ENCODE peak calls at places on chromosomes 12 and 14, in six cellular contexts. One of them, this sample, is unnamed.
A peak's percentile ranks its signal among the peaks of the same experiment; 100 is the strongest.

GRCh38 chr12:47231456-47231855 is 151.7 kb upstream of the AMIGO2 start:
- DNase-seq in neural crest cell: no peak
- DNase-seq in nephron progenitor cell: no peak
- DNase-seq in astrocyte: peak; percentile 6
- DNase-seq in GM12865: no peak
- DNase-seq in fibroblast of villous mesenchyme: peak; percentile 81
- DNase-seq in this sample: no peak

GRCh38 chr12:94595152-94595551 is 55.2 kb downstream of the TMCC3 start:
- DNase-seq in neural crest cell: no peak
- DNase-seq in nephron progenitor cell: no peak
- DNase-seq in astrocyte: peak; percentile 42
- DNase-seq in GM12865: no peak
- DNase-seq in fibroblast of villous mesenchyme: no peak
- DNase-seq in this sample: no peak

GRCh38 chr14:90517431-90517841 is 120.6 kb downstream of the CALM1 start:
- DNase-seq in neural crest cell: no peak
- DNase-seq in nephron progenitor cell: no peak
- DNase-seq in astrocyte: no peak
- DNase-seq in GM12865: no peak
- DNase-seq in fibroblast of villous mesenchyme: no peak
- DNase-seq in this sample: no peak

GRCh38 chr14:100543471-100544455 is 43.5 kb downstream of the BEGAIN start:
- DNase-seq in neural crest cell: no peak
- DNase-seq in nephron progenitor cell: no peak
- DNase-seq in astrocyte: no peak
- DNase-seq in GM12865: no peak
- DNase-seq in fibroblast of villous mesenchyme: no peak
- DNase-seq in this sample: no peak

GRCh38 chr12:26631846-26632245 is 201.1 kb downstream of the ITPR2 start:
- DNase-seq in neural crest cell: no peak
- DNase-seq in nephron progenitor cell: no peak
- DNase-seq in astrocyte: peak; percentile 73
- DNase-seq in GM12865: no peak
- DNase-seq in fibroblast of villous mesenchyme: no peak
- DNase-seq in this sample: no peak

GRCh38 chr14:105602243-105602750 is 75.9 kb downstream of the TMEM121 start:
- DNase-seq in neural crest cell: no peak
- DNase-seq in nephron progenitor cell: no peak
- DNase-seq in astrocyte: no peak
- DNase-seq in GM12865: no peak
- DNase-seq in fibroblast of villous mesenchyme: no peak
- DNase-seq in this sample: no peak

GRCh38 chr12:46919666-46920065 is 93.9 kb upstream of the SLC38A4 start:
- DNase-seq in neural crest cell: no peak
- DNase-seq in nephron progenitor cell: no peak
- DNase-seq in astrocyte: peak; percentile 27
- DNase-seq in GM12865: no peak
- DNase-seq in fibroblast of villous mesenchyme: no peak
- DNase-seq in this sample: no peak

GRCh38 chr14:68715032-68715924 is 77.6 kb downstream of the ZFP36L1 start:
- DNase-seq in neural crest cell: no peak
- DNase-seq in nephron progenitor cell: no peak
- DNase-seq in astrocyte: peak; percentile 46
- DNase-seq in GM12865: no peak
- DNase-seq in fibroblast of villous mesenchyme: peak; percentile 79
- DNase-seq in this sample: no peak

GRCh38 chr14:84864582-84865271 is 665.2 kb upstream of the FLRT2 start:
- DNase-seq in neural crest cell: no peak
- DNase-seq in nephron progenitor cell: no peak
- DNase-seq in astrocyte: no peak
- DNase-seq in GM12865: no peak
- DNase-seq in fibroblast of villous mesenchyme: no peak
- DNase-seq in this sample: no peak

GRCh38 chr12:97764700-97765099 is 302.1 kb downstream of the RMST start:
- DNase-seq in neural crest cell: no peak
- DNase-seq in nephron progenitor cell: no peak
- DNase-seq in astrocyte: no peak
- DNase-seq in GM12865: no peak
- DNase-seq in fibroblast of villous mesenchyme: no peak
- DNase-seq in this sample: no peak

GRCh38 chr14:95040723-95041476 is 116.4 kb downstream of the DICER1 start:
- DNase-seq in neural crest cell: no peak
- DNase-seq in nephron progenitor cell: no peak
- DNase-seq in astrocyte: no peak
- DNase-seq in GM12865: no peak
- DNase-seq in fibroblast of villous mesenchyme: peak; percentile 12
- DNase-seq in this sample: no peak

GRCh38 chr14:50928002-50928635 is 16.2 kb downstream of the PYGL start:
- DNase-seq in neural crest cell: no peak
- DNase-seq in nephron progenitor cell: no peak
- DNase-seq in astrocyte: peak; percentile 98
- DNase-seq in GM12865: peak; percentile 36
- DNase-seq in fibroblast of villous mesenchyme: peak; percentile 53
- DNase-seq in this sample: no peak

GRCh38 chr12:49537231-49537708 is 1.6 kb upstream of the KCNH3 start:
- DNase-seq in neural crest cell: no peak
- DNase-seq in nephron progenitor cell: no peak
- DNase-seq in astrocyte: no peak
- DNase-seq in GM12865: no peak
- DNase-seq in fibroblast of villous mesenchyme: no peak
- DNase-seq in this sample: no peak

GRCh38 chr12:122811777-122812176 is 23.5 kb upstream of the HIP1R start:
- DNase-seq in neural crest cell: no peak
- DNase-seq in nephron progenitor cell: no peak
- DNase-seq in astrocyte: no peak
- DNase-seq in GM12865: no peak
- DNase-seq in fibroblast of villous mesenchyme: no peak
- DNase-seq in this sample: no peak

GRCh38 chr14:104950021-104950420 is 25.3 kb downstream of the PLD4 start:
- DNase-seq in neural crest cell: no peak
- DNase-seq in nephron progenitor cell: no peak
- DNase-seq in astrocyte: no peak
- DNase-seq in GM12865: no peak
- DNase-seq in fibroblast of villous mesenchyme: no peak
- DNase-seq in this sample: no peak

GRCh38 chr14:21054123-21054767 is 3.4 kb upstream of the RNASE8 start:
- DNase-seq in neural crest cell: no peak
- DNase-seq in nephron progenitor cell: no peak
- DNase-seq in astrocyte: no peak
- DNase-seq in GM12865: no peak
- DNase-seq in fibroblast of villous mesenchyme: no peak
- DNase-seq in this sample: no peak

GRCh38 chr12:44465139-44465538 is 411.0 kb downstream of the NELL2 start:
- DNase-seq in neural crest cell: no peak
- DNase-seq in nephron progenitor cell: no peak
- DNase-seq in astrocyte: no peak
- DNase-seq in GM12865: no peak
- DNase-seq in fibroblast of villous mesenchyme: no peak
- DNase-seq in this sample: no peak

GRCh38 chr12:49706351-49707126 is 666 bp downstream of the FMNL3 start:
- DNase-seq in neural crest cell: peak; percentile 41
- DNase-seq in nephron progenitor cell: peak; percentile 56
- DNase-seq in astrocyte: peak; percentile 20
- DNase-seq in GM12865: no peak
- DNase-seq in fibroblast of villous mesenchyme: peak; percentile 50
- DNase-seq in this sample: peak; percentile 57

GRCh38 chr14:88748288-88748687 is 44.5 kb downstream of the EML5 start:
- DNase-seq in neural crest cell: no peak
- DNase-seq in nephron progenitor cell: no peak
- DNase-seq in astrocyte: no peak
- DNase-seq in GM12865: no peak
- DNase-seq in fibroblast of villous mesenchyme: no peak
- DNase-seq in this sample: no peak

GRCh38 chr12:110249716-110250225 is 31.3 kb upstream of the ATP2A2 start:
- DNase-seq in neural crest cell: no peak
- DNase-seq in nephron progenitor cell: no peak
- DNase-seq in astrocyte: no peak
- DNase-seq in GM12865: no peak
- DNase-seq in fibroblast of villous mesenchyme: no peak
- DNase-seq in this sample: no peak

GRCh38 chr12:106106129-106106566 is 32.6 kb downstream of the NUAK1 start:
- DNase-seq in neural crest cell: no peak
- DNase-seq in nephron progenitor cell: no peak
- DNase-seq in astrocyte: no peak
- DNase-seq in GM12865: no peak
- DNase-seq in fibroblast of villous mesenchyme: no peak
- DNase-seq in this sample: no peak

GRCh38 chr12:88472775-88473174 is 107.5 kb downstream of the KITLG start:
- DNase-seq in neural crest cell: no peak
- DNase-seq in nephron progenitor cell: no peak
- DNase-seq in astrocyte: peak; percentile 84
- DNase-seq in GM12865: no peak
- DNase-seq in fibroblast of villous mesenchyme: no peak
- DNase-seq in this sample: no peak

GRCh38 chr12:67630373-67631088 is 18.0 kb upstream of the DYRK2 start:
- DNase-seq in neural crest cell: no peak
- DNase-seq in nephron progenitor cell: peak; percentile 6
- DNase-seq in astrocyte: no peak
- DNase-seq in GM12865: peak; percentile 85
- DNase-seq in fibroblast of villous mesenchyme: no peak
- DNase-seq in this sample: peak; percentile 42

GRCh38 chr14:36556811-36557433 is 25.5 kb downstream of the NKX2-8 start:
- DNase-seq in neural crest cell: peak; percentile 20
- DNase-seq in nephron progenitor cell: peak; percentile 41
- DNase-seq in astrocyte: no peak
- DNase-seq in GM12865: peak; percentile 20
- DNase-seq in fibroblast of villous mesenchyme: peak; percentile 12
- DNase-seq in this sample: peak; percentile 47

GRCh38 chr12:86663691-86664090 is 407.5 kb upstream of the MGAT4C start:
- DNase-seq in neural crest cell: no peak
- DNase-seq in nephron progenitor cell: no peak
- DNase-seq in astrocyte: peak; percentile 11
- DNase-seq in GM12865: no peak
- DNase-seq in fibroblast of villous mesenchyme: peak; percentile 9
- DNase-seq in this sample: no peak

GRCh38 chr12:92928431-92928961 is 599 bp downstream of the EEA1 start:
- DNase-seq in neural crest cell: peak; percentile 9
- DNase-seq in nephron progenitor cell: no peak
- DNase-seq in astrocyte: no peak
- DNase-seq in GM12865: peak; percentile 49
- DNase-seq in fibroblast of villous mesenchyme: no peak
- DNase-seq in this sample: no peak

DNA sequence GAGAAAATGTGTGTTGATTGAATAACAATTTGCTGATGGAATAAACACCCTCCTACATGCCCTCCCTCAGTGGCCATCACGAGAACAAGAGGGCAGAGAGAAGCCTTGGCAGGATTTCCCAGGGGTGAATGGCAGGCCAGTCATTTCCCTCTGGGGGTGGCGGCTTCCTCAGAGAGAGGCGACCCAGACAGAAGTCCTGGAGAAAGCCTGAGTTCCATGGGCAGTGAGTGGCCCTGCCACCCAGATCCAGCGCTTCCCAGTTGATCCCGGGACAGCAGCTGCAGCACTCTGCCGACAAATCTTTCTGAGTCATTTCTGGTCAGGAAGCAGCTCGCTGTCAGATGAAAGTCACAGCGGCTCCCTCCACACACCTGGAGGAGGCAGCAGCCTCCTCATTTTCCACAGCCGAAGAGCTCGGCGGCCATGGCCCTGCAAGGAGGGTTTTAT is 123.0 kb downstream of the SCARB1 start:
- DNase-seq in neural crest cell: no peak
- DNase-seq in nephron progenitor cell: no peak
- DNase-seq in astrocyte: peak; percentile 64
- DNase-seq in GM12865: peak; percentile 21
- DNase-seq in fibroblast of villous mesenchyme: peak; percentile 51
- DNase-seq in this sample: no peak
- TF ChIP-seq CTCF in neural crest cell: no peak
- TF ChIP-seq CTCF in nephron progenitor cell: no peak
- TF ChIP-seq CTCF in astrocyte: no peak
- TF ChIP-seq CTCF in GM12865: no peak
- TF ChIP-seq CTCF in fibroblast of villous mesenchyme: no peak
- TF ChIP-seq CTCF in this sample: no peak

GRCh38 chr12:61758661-61759060 is 501.5 kb upstream of the USP15 start:
- DNase-seq in neural crest cell: no peak
- DNase-seq in nephron progenitor cell: no peak
- DNase-seq in astrocyte: no peak
- DNase-seq in GM12865: no peak
- DNase-seq in fibroblast of villous mesenchyme: peak; percentile 13
- DNase-seq in this sample: no peak
- TF ChIP-seq CTCF in neural crest cell: no peak
- TF ChIP-seq CTCF in nephron progenitor cell: no peak
- TF ChIP-seq CTCF in astrocyte: no peak
- TF ChIP-seq CTCF in GM12865: no peak
- TF ChIP-seq CTCF in fibroblast of villous mesenchyme: no peak
- TF ChIP-seq CTCF in this sample: no peak

GRCh38 chr12:738712-739111 is 13.7 kb upstream of the WNK1 start:
- DNase-seq in neural crest cell: no peak
- DNase-seq in nephron progenitor cell: no peak
- DNase-seq in astrocyte: no peak
- DNase-seq in GM12865: no peak
- DNase-seq in fibroblast of villous mesenchyme: no peak
- DNase-seq in this sample: no peak

GRCh38 chr12:740921-741320 is 11.5 kb upstream of the WNK1 start:
- DNase-seq in neural crest cell: no peak
- DNase-seq in nephron progenitor cell: no peak
- DNase-seq in astrocyte: no peak
- DNase-seq in GM12865: no peak
- DNase-seq in fibroblast of villous mesenchyme: no peak
- DNase-seq in this sample: no peak

GRCh38 chr12:739349-739748 is 13.0 kb upstream of the WNK1 start:
- DNase-seq in neural crest cell: no peak
- DNase-seq in nephron progenitor cell: no peak
- DNase-seq in astrocyte: no peak
- DNase-seq in GM12865: no peak
- DNase-seq in fibroblast of villous mesenchyme: no peak
- DNase-seq in this sample: no peak

GRCh38 chr12:737117-737739 is 15.2 kb upstream of the WNK1 start:
- DNase-seq in neural crest cell: no peak
- DNase-seq in nephron progenitor cell: no peak
- DNase-seq in astrocyte: no peak
- DNase-seq in GM12865: no peak
- DNase-seq in fibroblast of villous mesenchyme: no peak
- DNase-seq in this sample: no peak
- TF ChIP-seq CTCF in neural crest cell: no peak
- TF ChIP-seq CTCF in nephron progenitor cell: no peak
- TF ChIP-seq CTCF in astrocyte: no peak
- TF ChIP-seq CTCF in GM12865: no peak
- TF ChIP-seq CTCF in fibroblast of villous mesenchyme: no peak
- TF ChIP-seq CTCF in this sample: no peak

DNA sequence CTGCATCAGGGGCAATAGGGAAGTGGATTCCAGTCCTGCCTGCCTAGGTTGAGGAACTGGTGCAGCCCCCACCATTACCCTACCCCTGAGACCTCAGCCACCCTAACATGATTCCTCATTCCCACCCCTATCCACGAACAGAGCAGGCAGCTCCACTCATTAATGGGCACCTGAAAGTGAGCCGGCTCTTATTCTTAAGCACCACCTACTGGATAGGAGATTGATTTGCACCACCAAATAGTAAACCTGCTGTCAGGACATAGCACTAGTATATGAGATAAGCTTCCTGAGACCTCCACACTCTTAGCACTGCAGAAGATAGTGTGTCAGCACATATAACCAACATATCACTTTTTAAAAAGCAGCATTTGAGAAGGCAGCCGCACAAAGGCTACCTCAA is 573.2 kb downstream of the SOX5 start:
- DNase-seq in neural crest cell: no peak
- DNase-seq in nephron progenitor cell: no peak
- DNase-seq in astrocyte: no peak
- DNase-seq in GM12865: no peak
- DNase-seq in fibroblast of villous mesenchyme: no peak
- DNase-seq in this sample: no peak
- TF ChIP-seq CTCF in neural crest cell: no peak
- TF ChIP-seq CTCF in nephron progenitor cell: no peak
- TF ChIP-seq CTCF in astrocyte: no peak
- TF ChIP-seq CTCF in GM12865: no peak
- TF ChIP-seq CTCF in fibroblast of villous mesenchyme: no peak
- TF ChIP-seq CTCF in this sample: no peak